ENCODE peak calls at places on chromosomes 11 and 22, in seven cellular contexts. I is colonic mucosa, H is uterus, G is K562, V is cardiac muscle cell, J is HL-60, M is keratinocyte. K is an unnamed sample.

GRCh38 chr11:93757924-93758865 is 16.7 kb downstream of the C11orf54 start:
- DNase-seq in I (no peak), H (no peak), G (no peak), V (no peak), J (no peak), M (no peak), K (no peak)

GRCh38 chr22:45224331-45224730 is 16.4 kb downstream of the KIAA0930 start:
- DNase-seq in I (no peak), H (no peak), G (no peak), V (no peak), J (no peak), M (no peak), K (no peak)

GRCh38 chr11:63745304-63746170 is 23.0 kb downstream of the ZFTA start:
- DNase-seq in I (no peak), H (no peak), G (no peak), V (peak; percentile 31), J (no peak), M (no peak), K (no peak)

GRCh38 chr11:101306721-101307120 is 177.1 kb upstream of the PGR start:
- DNase-seq in I (no peak), H (no peak), G (no peak), V (no peak), J (no peak), M (no peak), K (no peak)

GRCh38 chr22:43811777-43812148 is 342 bp downstream of the EFCAB6 start:
- DNase-seq in I (no peak), H (no peak), G (no peak), V (peak; percentile 47), J (no peak), M (no peak), K (no peak)

GRCh38 chr11:75767228-75767572 is 1.4 kb upstream of the DGAT2 start:
- DNase-seq in I (no peak), H (no peak), G (peak; percentile 39), V (no peak), J (no peak), M (no peak), K (no peak)

GRCh38 chr11:74966651-74967050 is 17.6 kb downstream of the SPCS2 start:
- DNase-seq in I (no peak), H (no peak), G (no peak), V (no peak), J (no peak), M (no peak), K (no peak)

GRCh38 chr11:126992065-126992803 is 8.3 kb downstream of the KIRREL3 start:
- DNase-seq in I (no peak), H (no peak), G (no peak), V (peak; percentile 84), J (no peak), M (no peak), K (no peak)

GRCh38 chr11:59206635-59207034 is 6.1 kb downstream of the MPEG1 start:
- DNase-seq in I (peak; percentile 54), H (no peak), G (peak; percentile 30), V (peak; percentile 50), J (no peak), M (no peak), K (peak; percentile 66)

GRCh38 chr11:85955531-85955930 is 100.3 kb downstream of the CCDC83 start:
- DNase-seq in I (no peak), H (no peak), G (no peak), V (peak; percentile 85), J (no peak), M (no peak), K (no peak)

GRCh38 chr11:69245041-69245440 is 48.9 kb upstream of the MYEOV start:
- DNase-seq in I (peak; percentile 7), H (no peak), G (no peak), V (no peak), J (no peak), M (no peak), K (no peak)

GRCh38 chr11:1825785-1826451 is 8.9 kb upstream of the SYT8 start:
- DNase-seq in I (no peak), H (no peak), G (no peak), V (no peak), J (no peak), M (no peak), K (no peak)

GRCh38 chr22:24541681-24542515 is 13.0 kb downstream of the GUCD1 start:
- DNase-seq in I (no peak), H (no peak), G (no peak), V (no peak), J (no peak), M (no peak), K (no peak)

GRCh38 chr11:102929966-102930365 is 25.6 kb downstream of the MMP13 start:
- DNase-seq in I (no peak), H (no peak), G (no peak), V (no peak), J (no peak), M (no peak), K (no peak)

GRCh38 chr11:125211191-125211953 is 46.8 kb downstream of the PKNOX2 start:
- DNase-seq in I (no peak), H (no peak), G (no peak), V (no peak), J (no peak), M (no peak), K (peak; percentile 48)

GRCh38 chr11:12675951-12676711 is 1.9 kb downstream of the TEAD1 start:
- DNase-seq in I (peak; percentile 49), H (peak; percentile 56), G (no peak), V (peak; percentile 64), J (no peak), M (no peak), K (peak; percentile 54)

GRCh38 chr11:130139401-130139800 is 20.2 kb upstream of the ST14 start:
- DNase-seq in I (no peak), H (no peak), G (no peak), V (no peak), J (no peak), M (no peak), K (no peak)

GRCh38 chr11:130137999-130138398 is 21.6 kb upstream of the ST14 start:
- DNase-seq in I (no peak), H (no peak), G (no peak), V (no peak), J (no peak), M (no peak), K (no peak)

GRCh38 chr11:130133716-130134115 is 25.9 kb upstream of the ST14 start:
- DNase-seq in I (no peak), H (no peak), G (no peak), V (no peak), J (no peak), M (no peak), K (no peak)

GRCh38 chr11:130131957-130132850 is 27.4 kb upstream of the ST14 start:
- DNase-seq in I (peak; percentile 63), H (peak; percentile 59), G (peak; percentile 78), V (peak; percentile 79), J (no peak), M (no peak), K (peak; percentile 68)

GRCh38 chr11:130136107-130136506 is 23.5 kb upstream of the ST14 start:
- DNase-seq in I (no peak), H (no peak), G (no peak), V (no peak), J (no peak), M (no peak), K (no peak)
- TF ChIP-seq CTCF in I (no peak), H (no peak), G (no peak), V (no peak), J (no peak), M (no peak), K (no peak)

GRCh38 chr11:45334410-45334809 is 48.3 kb upstream of the SYT13 start:
- DNase-seq in I (no peak), H (no peak), G (no peak), V (no peak), J (no peak), M (no peak), K (no peak)

GRCh38 chr11:45333506-45333971 is 47.4 kb upstream of the SYT13 start:
- DNase-seq in I (peak; percentile 31), H (peak; percentile 70), G (peak; percentile 74), V (peak; percentile 92), J (peak; percentile 20), M (no peak), K (no peak)

GRCh38 chr11:45333023-45333422 is 46.9 kb upstream of the SYT13 start:
- DNase-seq in I (no peak), H (no peak), G (no peak), V (peak; percentile 18), J (no peak), M (no peak), K (no peak)

GRCh38 chr11:45331839-45332485 is 45.8 kb upstream of the SYT13 start:
- DNase-seq in I (no peak), H (no peak), G (no peak), V (no peak), J (no peak), M (no peak), K (no peak)

DNA sequence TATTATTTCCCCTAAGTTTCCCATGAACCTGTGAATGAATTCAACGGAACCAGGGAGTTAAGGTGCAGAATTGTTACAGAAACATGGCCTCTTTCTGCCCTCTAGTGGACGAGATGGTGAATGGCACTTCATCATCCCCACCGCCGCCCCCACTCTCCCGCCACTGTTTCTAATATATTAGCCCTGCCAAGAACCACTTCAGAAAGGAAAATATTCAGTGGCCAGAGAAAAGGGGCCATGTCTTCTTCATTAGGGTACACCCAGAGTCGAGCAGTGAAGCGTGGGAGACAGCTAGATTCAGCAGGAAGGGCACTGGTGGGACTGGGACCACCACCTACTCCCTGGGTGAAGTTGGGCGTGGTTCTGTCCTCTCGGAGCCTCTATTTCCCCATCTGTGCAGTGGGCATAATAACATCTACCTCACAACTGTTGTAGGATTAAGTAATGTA is 46.4 kb upstream of the SYT13 start:
- DNase-seq in I (peak; percentile 38), H (peak; percentile 52), G (peak; percentile 74), V (peak; percentile 66), J (no peak), M (no peak), K (peak; percentile 62)
- H3K27ac ChIP-seq in I (no peak overlapping the region), H (peak overlapping the region; percentile 70), G (no peak overlapping the region), V (no peak overlapping the region), J (no peak overlapping the region), M (no peak overlapping the region), K (no peak overlapping the region)

GRCh38 chr11:57777969-57778317 is 16.3 kb downstream of the CTNND1 start:
- DNase-seq in I (peak; percentile 87), H (no peak), G (no peak), V (peak; percentile 46), J (no peak), M (no peak), K (peak; percentile 73)

GRCh38 chr11:57776577-57776976 is 15.0 kb downstream of the CTNND1 start:
- DNase-seq in I (no peak), H (no peak), G (no peak), V (no peak), J (no peak), M (no peak), K (no peak)

GRCh38 chr11:57778318-57779037 is 16.9 kb downstream of the CTNND1 start:
- DNase-seq in I (peak; percentile 93), H (peak; percentile 87), G (peak; percentile 71), V (peak; percentile 100), J (no peak), M (peak; percentile 63), K (peak; percentile 87)

GRCh38 chr11:57781529-57781943 is 19.9 kb downstream of the CTNND1 start:
- DNase-seq in I (peak; percentile 82), H (no peak), G (peak; percentile 42), V (no peak), J (no peak), M (peak; percentile 67), K (peak; percentile 47)

GRCh38 chr11:57779275-57779674 is 17.7 kb downstream of the CTNND1 start:
- DNase-seq in I (no peak), H (no peak), G (no peak), V (peak; percentile 79), J (no peak), M (no peak), K (peak; percentile 60)
- TF ChIP-seq CTCF in I (no peak), H (peak; percentile 19), G (no peak), V (no peak), J (no peak), M (no peak), K (no peak)

GRCh38 chr22:35896306-35896705 is 132.3 kb downstream of the RBFOX2 start:
- DNase-seq in I (no peak), H (no peak), G (no peak), V (no peak), J (no peak), M (no peak), K (no peak)
- H3K27ac ChIP-seq in I (no peak overlapping the region), H (peak overlapping the region; percentile 87), G (no peak overlapping the region), V (peak overlapping the region; percentile 95), J (no peak overlapping the region), M (peak overlapping the region; percentile 93), K (no peak overlapping the region)

K was measured in neural progenitor cell.